ENCODE peak calls at places on chromosomes 13 and 19, in eight cellular contexts. G is lower leg skin, W is endothelial cell of umbilical vein, S is IMR-90, Y is heart left ventricle, D is NB4, A is esophagus squamous epithelium, H is GM12892. F is an unnamed sample.

GRCh38 chr19:47573076-47574026 is at the start of gene ZNF541:
- DNase-seq in D (no peak), Y (peak), H (no peak), A (no peak), W (peak), G (peak), S (peak), F (peak)

GRCh38 chr13:20826810-20827560 is 53.2 kb upstream of the EEF1AKMT1 start:
- DNase-seq in G (no peak), H (no peak), D (no peak), A (no peak), W (no peak), S (peak), Y (no peak), F (no peak)

GRCh38 chr13:52931913-52932312 is 83.5 kb upstream of the PCDH8 start:
- DNase-seq in S (no peak), A (no peak), W (no peak), D (no peak), Y (no peak), G (no peak), H (no peak), F (no peak)

GRCh38 chr13:103358245-103358932 is 292.2 kb upstream of the SLC10A2 start:
- DNase-seq in Y (no peak), G (no peak), D (no peak), W (no peak), H (no peak), A (no peak), S (no peak), F (no peak)

GRCh38 chr19:33306191-33306590 is 3.9 kb upstream of the CEBPA start:
- DNase-seq in A (no peak), H (no peak), D (no peak), S (no peak), W (no peak), G (no peak), Y (no peak), F (no peak)

GRCh38 chr19:31261651-31262331 is 87.4 kb downstream of the TSHZ3 start:
- DNase-seq in S (peak), H (no peak), W (no peak), Y (no peak), G (no peak), D (no peak), A (no peak), F (no peak)

GRCh38 chr13:113647351-113648217 is 10.4 kb downstream of the ATP4B start:
- DNase-seq in H (no peak), S (no peak), G (peak), D (no peak), A (peak), W (peak), Y (peak), F (no peak)

GRCh38 chr19:40754611-40755247 is 3.7 kb downstream of the SNRPA start:
- DNase-seq in G (no peak), D (peak), W (no peak), Y (no peak), A (no peak), S (peak), H (no peak), F (no peak)

GRCh38 chr13:76758257-76758656 is 127.9 kb downstream of the KCTD12 start:
- DNase-seq in H (no peak), A (no peak), Y (no peak), G (no peak), S (no peak), D (no peak), W (peak), F (no peak)

GRCh38 chr13:27228131-27228530 is 23.2 kb upstream of the RPL21 start:
- DNase-seq in Y (no peak), D (no peak), S (no peak), H (no peak), G (no peak), W (no peak), A (no peak), F (no peak)

GRCh38 chr19:32480321-32480720 is 74.8 kb downstream of the DPY19L3 start:
- DNase-seq in Y (no peak), H (no peak), D (no peak), A (no peak), G (no peak), S (no peak), W (no peak), F (no peak)

GRCh38 chr19:19458110-19458816 is 52.8 kb downstream of the GATAD2A start:
- DNase-seq in W (no peak), G (no peak), S (no peak), Y (no peak), A (no peak), H (no peak), D (no peak), F (no peak)

GRCh38 chr13:28392896-28393295 is 102.0 kb downstream of the FLT1 start:
- DNase-seq in G (no peak), D (no peak), W (no peak), A (no peak), S (no peak), Y (no peak), H (no peak), F (no peak)

GRCh38 chr13:42380420-42381164 is 108.6 kb downstream of the AKAP11 start:
- DNase-seq in S (no peak), G (no peak), Y (no peak), H (no peak), D (no peak), W (no peak), A (no peak), F (no peak)

GRCh38 chr13:114325729-114326128 is 11.4 kb downstream of the CHAMP1 start:
- DNase-seq in G (no peak), A (no peak), W (no peak), D (peak), H (no peak), S (no peak), Y (no peak), F (no peak)

GRCh38 chr13:50128406-50129048 is 113.3 kb downstream of the KCNRG start:
- DNase-seq in H (no peak), G (no peak), D (no peak), A (no peak), S (no peak), W (no peak), Y (no peak), F (no peak)

GRCh38 chr13:38755792-38756191 is 68.9 kb downstream of the FREM2 start:
- DNase-seq in S (no peak), W (no peak), D (no peak), H (no peak), G (no peak), Y (no peak), A (no peak), F (no peak)

GRCh38 chr13:97432232-97432916 is 1.6 kb upstream of the RAP2A start:
- DNase-seq in Y (no peak), W (no peak), D (peak), S (no peak), H (no peak), A (no peak), G (no peak), F (no peak)

GRCh38 chr13:73715910-73716257 is 418.3 kb downstream of the KLF12 start:
- DNase-seq in Y (no peak), A (no peak), S (no peak), W (no peak), D (no peak), H (no peak), G (no peak), F (no peak)

GRCh38 chr13:108558489-108558888 is 70.9 kb upstream of the MYO16 start:
- DNase-seq in G (no peak), S (no peak), H (no peak), D (no peak), W (no peak), Y (no peak), A (no peak), F (no peak)

GRCh38 chr19:45975296-45975695 is 1.6 kb upstream of the NOVA2 start:
- DNase-seq in G (no peak), Y (no peak), W (no peak), A (no peak), S (no peak), H (no peak), D (no peak), F (no peak)

GRCh38 chr19:48530044-48530720 is 18.5 kb upstream of the LMTK3 start:
- DNase-seq in G (no peak), W (no peak), S (no peak), D (no peak), Y (no peak), H (no peak), A (no peak), F (no peak)

GRCh38 chr13:35514166-35514565 is 37.7 kb upstream of the MAB21L1 start:
- DNase-seq in G (no peak), A (no peak), Y (no peak), H (no peak), W (no peak), D (no peak), S (no peak), F (no peak)

GRCh38 chr13:44068737-44069136 is 189.0 kb downstream of the LACC1 start:
- DNase-seq in H (no peak), A (no peak), W (peak), G (no peak), Y (no peak), D (no peak), S (peak), F (no peak)

GRCh38 chr13:88450515-88450914 is 779.3 kb downstream of the SLITRK5 start:
- DNase-seq in Y (no peak), D (no peak), H (no peak), W (no peak), S (no peak), A (no peak), G (no peak), F (no peak)

GRCh38 chr19:50676625-50677197 is 27.5 kb downstream of the C19orf81 start:
- DNase-seq in W (no peak), H (no peak), S (no peak), G (no peak), A (no peak), D (no peak), Y (no peak), F (no peak)

GRCh38 chr19:15010497-15011255 is 31.0 kb upstream of the SLC1A6 start:
- DNase-seq in H (no peak), D (no peak), A (no peak), Y (no peak), W (no peak), S (no peak), G (no peak), F (no peak)

GRCh38 chr19:532578-533484 is 1.3 kb downstream of the CDC34 start:
- DNase-seq in D (peak), A (no peak), S (peak), Y (peak), G (no peak), W (peak), H (no peak), F (peak)

GRCh38 chr13:27639186-27639585 is 17.5 kb downstream of the POLR1D start:
- DNase-seq in W (peak), H (no peak), D (no peak), A (no peak), S (no peak), Y (no peak), G (no peak), F (no peak)

GRCh38 chr19:38700933-38701454 is 43.3 kb downstream of the CAPN12 start:
- DNase-seq in D (no peak), G (no peak), A (no peak), Y (no peak), W (no peak), H (no peak), S (no peak), F (no peak)

GRCh38 chr19:38699647-38700349 is 44.5 kb downstream of the CAPN12 start:
- DNase-seq in Y (no peak), D (no peak), W (peak), G (no peak), H (no peak), A (no peak), S (no peak), F (no peak)

GRCh38 chr19:38700350-38700932 is 43.8 kb downstream of the CAPN12 start:
- DNase-seq in Y (no peak), G (no peak), A (no peak), S (no peak), H (no peak), D (no peak), W (no peak), F (no peak)

GRCh38 chr19:38702278-38702677 is 42.0 kb downstream of the CAPN12 start:
- DNase-seq in S (no peak), H (no peak), D (no peak), Y (no peak), A (no peak), W (no peak), G (no peak), F (no peak)

DNA sequence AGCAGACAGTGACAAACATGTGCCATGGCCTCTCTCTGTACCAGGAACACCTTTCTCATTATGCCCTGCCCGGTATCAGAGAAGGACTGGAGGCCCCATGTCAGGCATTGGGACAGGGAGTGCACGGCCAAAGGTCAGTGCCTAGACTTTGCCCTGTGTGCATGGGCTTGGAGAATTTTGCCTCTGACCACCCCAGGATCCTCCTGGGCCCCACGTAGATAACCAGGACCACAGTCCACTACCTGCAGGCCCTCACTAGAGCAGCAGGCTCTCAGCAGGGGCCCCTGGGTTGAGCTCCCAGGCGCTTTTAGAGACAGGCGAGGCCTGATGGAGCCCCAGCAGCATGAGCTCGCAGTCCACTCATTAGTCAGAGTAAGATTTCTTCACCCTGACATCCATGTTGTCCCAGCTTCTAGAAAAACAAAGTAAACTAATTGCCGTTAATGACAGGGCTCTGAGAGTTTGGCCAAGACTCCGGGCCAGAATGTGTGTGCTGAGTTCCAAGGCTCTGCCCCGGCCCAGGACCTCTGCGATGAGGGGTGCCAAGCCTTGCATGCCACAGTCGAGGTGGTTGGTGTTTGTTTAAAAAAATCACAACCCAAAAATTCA is 42.7 kb downstream of the CAPN12 start:
- DNase-seq in D (no peak), W (no peak), G (no peak), S (peak), A (no peak), Y (no peak), H (no peak), F (no peak)
- TF ChIP-seq POLR2A in D (no peak), W (no peak), G (no peak), S (no peak), A (no peak), Y (no peak), H (no peak), F (no peak)

DNA sequence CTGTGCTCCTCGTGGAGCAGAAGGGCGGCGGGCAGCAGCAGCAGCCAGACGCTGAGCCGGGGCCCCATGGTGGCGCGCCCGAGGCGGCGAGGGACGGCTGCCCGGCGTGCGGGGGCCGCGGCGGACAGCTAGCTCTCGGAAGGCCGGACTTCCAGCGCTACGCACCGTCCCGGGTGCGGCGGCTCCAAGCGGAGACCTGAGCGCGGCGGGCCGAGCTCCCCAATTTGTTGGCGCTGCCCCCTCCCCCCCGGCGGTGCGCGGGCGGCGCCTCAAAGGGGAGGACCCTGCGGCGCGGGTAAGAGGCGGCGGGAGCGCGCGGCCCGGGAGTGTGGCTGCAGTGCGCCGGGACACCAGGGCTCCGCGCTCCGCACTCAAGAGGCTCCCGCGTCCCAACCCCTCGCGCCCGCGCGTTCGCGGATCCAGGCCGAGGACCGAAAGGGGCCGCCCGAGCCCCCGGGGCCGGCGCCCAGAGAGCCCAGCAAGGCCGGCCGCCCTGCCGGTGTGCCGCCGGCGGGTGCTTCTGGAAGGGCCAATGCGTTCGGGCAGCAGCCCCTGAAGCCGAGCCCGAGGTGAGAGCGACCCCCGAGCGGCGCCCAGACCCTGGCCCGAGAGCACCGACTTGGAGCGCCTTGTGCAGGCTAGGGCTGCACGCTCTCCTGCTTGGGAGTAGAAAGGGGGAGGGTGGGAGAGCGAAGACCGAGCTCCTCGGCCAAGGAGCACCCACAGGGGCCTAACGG is at the start of the genes COL4A1 and COL4A2:
- DNase-seq in D (no peak), W (peak), S (peak), H (no peak), A (no peak), Y (peak), G (peak), F (no peak)
- TF ChIP-seq POLR2A in D (no peak), W (peak), S (peak), H (no peak), A (peak), Y (peak), G (no peak), F (no peak)

GRCh38 chr19:6417713-6418561 is 6.7 kb downstream of the KHSRP start:
- DNase-seq in G (no peak), D (no peak), S (peak), Y (no peak), W (peak), H (no peak), A (no peak), F (no peak)
- TF ChIP-seq POLR2A in G (no peak), D (no peak), S (no peak), Y (no peak), W (no peak), H (no peak), A (no peak), F (no peak)

GRCh38 chr19:21568816-21569496 is 63.6 kb downstream of the ZNF429 start:
- DNase-seq in H (no peak), Y (peak), A (no peak), S (peak), G (peak), D (peak), W (no peak), F (no peak)
- TF ChIP-seq POLR2A in H (no peak), Y (no peak), A (peak), S (peak), G (no peak), D (no peak), W (no peak), F (peak)

GRCh38 chr19:6906559-6906958 is 19.2 kb downstream of the ADGRE1 start:
- DNase-seq in W (no peak), Y (no peak), D (no peak), S (no peak), G (no peak), H (no peak), A (no peak), F (no peak)

GRCh38 chr19:6916952-6917351 is 29.6 kb downstream of the ADGRE1 start:
- DNase-seq in D (no peak), H (no peak), A (no peak), Y (no peak), G (no peak), W (no peak), S (no peak), F (no peak)

GRCh38 chr19:6914321-6914720 is 26.9 kb downstream of the ADGRE1 start:
- DNase-seq in D (no peak), G (no peak), Y (no peak), A (no peak), S (no peak), H (no peak), W (no peak), F (no peak)

DNA sequence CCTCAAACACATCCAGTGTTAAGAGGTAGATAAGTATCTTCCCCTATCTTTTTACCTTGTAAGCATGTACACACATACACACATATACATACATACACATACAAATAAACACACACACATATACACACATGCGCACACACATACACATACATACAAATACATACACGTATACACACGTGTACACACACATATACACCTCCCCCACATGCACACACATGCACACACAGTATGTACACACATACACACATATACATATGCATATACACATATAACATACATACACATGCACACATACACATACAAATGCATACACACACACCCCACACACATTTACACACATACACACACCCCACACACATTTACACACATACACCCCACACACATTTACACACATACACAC is 24.1 kb downstream of the ADGRE1 start:
- DNase-seq in Y (no peak), G (no peak), S (no peak), W (no peak), A (no peak), H (no peak), D (no peak), F (no peak)
- TF ChIP-seq POLR2A in Y (no peak), G (no peak), S (no peak), W (no peak), A (no peak), H (no peak), D (no peak), F (no peak)

GRCh38 chr13:31945202-31945978 is 86.2 kb upstream of the FRY start:
- DNase-seq in D (no peak), H (no peak), S (peak), G (peak), Y (peak), A (no peak), W (no peak), F (no peak)
- TF ChIP-seq POLR2A in D (no peak), H (no peak), S (no peak), G (no peak), Y (no peak), A (peak), W (no peak), F (no peak)